ENCODE peak calls at places on chromosomes 13 and 19, in seven cellular contexts. L is pancreas, W is ascending aorta, B is MM.1S, P is heart left ventricle, V is left ventricle myocardium inferior, U is astrocyte. J is an unnamed sample. For H3K9me3, the result is how much of the 10 kb centered on the place peaks cover.

GRCh38 chr19:459724-460511 is 915 bp downstream of the SHC2 start:
- DNase-seq in L (peak), W (no peak), B (no peak), P (peak), V (peak), U (peak), J (peak)

GRCh38 chr19:57803594-57804325 is 11.0 kb downstream of the ZNF552 start:
- DNase-seq in L (no peak), W (no peak), B (no peak), P (no peak), V (no peak), U (peak), J (no peak)

GRCh38 chr13:114064516-114065140 is 67.8 kb downstream of the RASA3 start:
- DNase-seq in L (peak), W (no peak), B (peak), P (no peak), V (peak), U (no peak), J (no peak)

GRCh38 chr19:38661996-38662395 is 14.5 kb downstream of the ACTN4 start:
- DNase-seq in L (peak), W (no peak), B (no peak), P (no peak), V (no peak), U (no peak), J (peak)

GRCh38 chr13:77143325-77143907 is 116.5 kb upstream of the FBXL3 start:
- DNase-seq in L (no peak), W (no peak), B (no peak), P (no peak), V (no peak), U (no peak), J (no peak)

GRCh38 chr13:45615501-45616101 is at the start of gene ERICH6B:
- DNase-seq in L (no peak), W (no peak), B (no peak), P (no peak), V (peak), U (no peak), J (no peak)

GRCh38 chr13:30107536-30108136 is 199.7 kb downstream of the KATNAL1 start:
- DNase-seq in L (no peak), W (no peak), B (no peak), P (no peak), V (no peak), U (no peak), J (no peak)

GRCh38 chr19:1394252-1395193 is 6.8 kb downstream of the GAMT start:
- DNase-seq in L (peak), W (no peak), B (no peak), P (no peak), V (no peak), U (no peak), J (no peak)

GRCh38 chr13:72521965-72522661 is 205.3 kb downstream of the MZT1 start:
- DNase-seq in L (no peak), W (no peak), B (no peak), P (no peak), V (no peak), U (no peak), J (no peak)

DNA sequence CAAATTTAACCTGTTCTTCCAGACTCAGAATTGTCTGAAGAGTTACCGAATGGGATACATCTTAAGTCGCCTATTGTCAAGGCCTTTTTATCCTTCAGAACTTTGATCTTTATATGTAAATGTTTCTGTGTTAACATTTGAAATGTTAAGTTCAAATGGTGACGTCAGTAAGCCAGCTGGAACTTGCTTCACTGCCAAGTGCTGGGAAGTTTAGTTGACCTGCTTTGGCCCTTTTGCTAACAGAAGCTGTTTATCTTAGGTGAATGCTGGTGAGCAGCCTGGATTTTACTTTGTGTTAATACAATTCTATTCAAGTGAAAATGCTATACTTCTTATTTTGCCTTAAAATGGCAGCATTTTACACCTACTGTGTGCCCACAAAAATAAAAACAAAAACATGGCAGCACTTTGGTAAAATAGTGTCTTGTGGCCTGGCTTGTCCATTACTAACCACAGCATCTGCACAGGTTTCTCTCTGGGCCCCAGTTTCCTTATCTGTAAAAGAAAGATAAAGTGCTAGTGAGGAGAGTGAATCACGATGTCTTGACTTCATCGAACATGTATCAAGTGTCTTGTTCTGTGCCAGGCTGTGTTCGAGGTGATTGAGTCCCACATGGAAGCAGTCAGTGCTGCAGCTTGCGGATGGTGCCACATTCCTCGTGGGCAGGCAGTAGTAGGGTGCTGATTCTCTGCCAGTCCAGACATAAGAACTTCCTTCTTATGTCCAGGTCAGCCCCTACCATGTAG is 2.2 kb downstream of the NAXD start:
- DNase-seq in L (peak), W (no peak), B (no peak), P (no peak), V (no peak), U (peak), J (no peak)
- H3K27ac ChIP-seq in L (peak), W (peak), B (no peak), P (peak), V (peak), U (peak), J (peak)

DNA sequence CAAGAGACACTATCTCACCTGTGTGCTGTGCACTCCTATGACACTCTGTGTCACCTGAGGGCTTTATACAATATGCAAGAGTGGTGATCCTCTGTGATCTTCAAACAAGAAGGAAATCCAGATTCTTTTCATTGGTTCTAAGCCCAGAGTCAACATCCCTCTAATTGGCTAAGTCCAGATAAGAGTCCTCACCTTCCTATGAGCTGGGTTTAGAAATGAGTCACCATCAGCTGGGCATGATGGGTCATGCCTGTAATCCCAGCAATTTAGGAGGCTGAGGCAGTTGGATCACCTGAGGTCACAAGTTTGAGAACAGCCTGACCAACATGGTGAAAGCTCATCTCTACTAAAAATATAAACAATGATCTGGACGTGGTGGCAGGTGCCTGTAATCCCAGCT is 144.4 kb downstream of the ZNF675 start:
- DNase-seq in L (no peak), W (no peak), B (no peak), P (no peak), V (no peak), U (no peak), J (no peak)
- H3K9me3 ChIP-seq in L (under half), W (under half), B (under half), P (under half), V (under half), U (under half), J (under half)

GRCh38 chr19:56567274-56568120 is at the start of gene ZNF470:
- DNase-seq in L (peak), W (peak), B (peak), P (peak), V (peak), U (peak), J (peak)
- H3K27ac ChIP-seq in L (peak), W (peak), B (no peak), P (peak), V (peak), U (peak), J (peak)

DNA sequence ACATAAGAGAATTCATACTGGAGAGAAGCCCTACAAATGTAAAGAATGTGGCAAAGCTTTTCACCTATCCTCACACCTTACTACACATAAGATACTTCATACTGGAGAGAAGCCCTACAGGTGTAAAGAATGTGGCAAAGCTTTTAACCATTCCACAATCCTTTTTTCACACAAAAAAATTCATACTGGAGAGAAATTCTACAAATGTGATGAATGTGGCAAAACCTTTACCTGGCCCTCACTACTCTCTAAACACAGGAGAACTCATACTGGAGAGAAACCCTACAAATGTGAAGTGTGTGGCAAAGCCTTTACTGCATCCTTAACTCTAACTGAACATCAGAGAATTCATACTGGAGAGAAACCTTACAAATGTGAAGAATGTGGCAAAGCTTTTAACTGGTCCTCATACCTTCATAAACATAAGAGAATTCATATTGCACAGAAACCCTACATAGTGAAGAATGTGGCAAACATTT is 14.0 kb upstream of the ZNF506 start:
- DNase-seq in L (no peak), W (no peak), B (no peak), P (no peak), V (no peak), U (no peak), J (no peak)
- H3K9me3 ChIP-seq in L (under half), W (under half), B (under half), P (half or more), V (half or more), U (under half), J (under half)

DNA sequence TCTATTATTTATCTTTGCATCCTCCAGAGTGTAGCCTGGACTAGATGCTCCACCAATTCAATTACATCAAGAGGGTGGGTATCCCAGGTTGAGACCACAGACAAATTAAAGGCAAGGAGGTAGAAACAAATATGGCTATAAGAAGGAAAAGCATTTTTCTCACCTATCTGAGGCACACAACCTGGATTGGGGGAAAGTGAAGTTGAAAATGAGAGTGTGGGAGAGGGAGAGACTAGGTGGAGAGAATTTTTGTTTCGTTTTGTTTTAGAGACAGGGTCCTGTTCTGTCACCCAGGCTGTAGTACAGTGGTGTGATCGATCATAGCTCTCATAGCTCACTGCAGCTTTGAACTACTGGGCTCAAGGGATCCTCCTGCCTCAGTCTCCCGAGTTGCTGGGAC is 5.8 kb upstream of the PRODH2 start:
- DNase-seq in L (no peak), W (no peak), B (no peak), P (no peak), V (no peak), U (no peak), J (no peak)
- H3K27ac ChIP-seq in L (no peak), W (no peak), B (no peak), P (no peak), V (no peak), U (no peak), J (no peak)

DNA sequence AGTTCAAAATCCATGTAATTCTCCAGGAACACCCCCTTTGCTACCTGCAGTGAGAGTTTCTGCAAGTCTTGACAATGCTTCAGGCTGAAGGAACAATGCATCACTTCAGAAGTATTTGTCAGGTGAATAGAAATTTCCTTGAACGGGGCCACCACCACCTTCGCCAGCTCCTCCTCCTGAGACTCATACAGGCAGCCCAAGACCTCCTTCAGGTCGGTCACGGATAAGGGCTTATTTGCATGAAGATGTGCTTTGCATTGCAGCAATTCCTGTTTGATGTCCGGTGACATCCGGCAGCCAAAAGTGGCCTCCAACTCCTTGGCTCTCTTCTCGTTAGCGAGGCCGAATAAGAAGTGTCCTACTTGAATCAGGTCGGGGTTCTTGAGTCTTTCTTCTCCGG is 8.4 kb downstream of the NLRP7 start:
- DNase-seq in L (no peak), W (no peak), B (peak), P (no peak), V (no peak), U (no peak), J (no peak)
- H3K9me3 ChIP-seq in L (under half), W (under half), B (under half), P (under half), V (under half), U (under half), J (under half)

DNA sequence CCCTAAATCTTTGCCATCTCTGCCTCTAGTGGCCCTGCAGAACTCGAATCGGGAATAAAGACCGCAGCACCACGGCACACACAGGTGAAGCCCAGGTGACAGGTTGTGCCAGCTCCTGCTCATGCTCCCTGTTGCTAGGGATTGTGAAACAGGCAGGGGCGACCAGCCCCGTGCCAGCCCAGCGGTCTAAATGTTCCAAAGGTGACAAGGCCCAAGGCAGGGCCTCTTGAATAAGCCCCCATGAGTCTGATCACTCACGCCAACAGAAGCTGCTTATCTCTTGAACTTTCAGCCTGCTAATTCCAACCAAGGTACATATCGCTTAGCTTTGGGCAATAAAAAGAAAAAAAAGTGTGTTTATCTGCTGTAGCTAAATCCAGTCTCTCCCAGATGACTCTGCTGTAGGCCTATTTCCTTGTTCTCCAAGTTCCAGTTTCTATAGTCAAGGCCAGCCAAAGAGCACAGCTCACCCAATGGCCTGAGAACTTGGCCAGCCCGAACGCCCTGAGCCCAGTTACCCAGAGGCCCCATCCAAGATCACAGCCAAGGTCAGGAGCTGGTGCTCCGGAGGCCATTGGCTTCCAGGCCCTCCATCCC is 191.1 kb upstream of the GPR12 start:
- DNase-seq in L (peak), W (no peak), B (no peak), P (no peak), V (no peak), U (no peak), J (no peak)
- H3K27ac ChIP-seq in L (peak), W (no peak), B (no peak), P (no peak), V (no peak), U (no peak), J (no peak)

GRCh38 chr19:54850930-54851329 is 687 bp downstream of the KIR3DL2 start:
- DNase-seq in L (no peak), W (no peak), B (no peak), P (no peak), V (no peak), U (no peak), J (no peak)

DNA sequence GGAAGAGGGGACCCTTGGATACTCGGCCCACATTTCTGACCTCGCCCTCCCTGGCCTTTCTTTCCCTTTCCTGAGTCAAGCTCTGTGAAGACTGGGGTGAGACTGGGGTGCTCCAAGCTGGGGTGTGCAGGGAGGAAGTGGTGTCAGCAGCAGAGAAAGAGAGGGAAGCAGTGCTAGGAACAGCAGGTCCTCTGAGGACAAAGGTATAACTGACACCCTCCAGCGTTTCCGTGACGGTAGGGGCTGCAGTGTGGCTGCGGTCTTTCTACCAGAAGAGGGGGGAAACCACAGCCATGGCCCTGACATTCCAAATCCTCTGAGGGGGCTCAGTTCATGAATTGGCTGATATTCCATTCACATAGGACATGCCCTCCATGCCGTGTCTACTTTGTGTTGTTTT is 1.1 kb downstream of the KIR3DL2 start:
- DNase-seq in L (no peak), W (no peak), B (no peak), P (no peak), V (no peak), U (no peak), J (no peak)
- H3K9me3 ChIP-seq in L (under half), W (under half), B (under half), P (under half), V (under half), U (under half), J (under half)

GRCh38 chr19:4656102-4656501 is 14.0 kb downstream of the MYDGF start:
- DNase-seq in L (no peak), W (no peak), B (no peak), P (no peak), V (no peak), U (no peak), J (no peak)

GRCh38 chr19:4657262-4657661 is 12.9 kb downstream of the MYDGF start:
- DNase-seq in L (no peak), W (no peak), B (no peak), P (no peak), V (no peak), U (no peak), J (no peak)

GRCh38 chr19:4652075-4652474 is 12.8 kb downstream of the TNFAIP8L1 start:
- DNase-seq in L (no peak), W (no peak), B (no peak), P (no peak), V (no peak), U (no peak), J (no peak)

GRCh38 chr19:4653793-4654436 is 14.6 kb downstream of the TNFAIP8L1 start:
- DNase-seq in L (no peak), W (no peak), B (no peak), P (no peak), V (no peak), U (no peak), J (no peak)

GRCh38 chr19:4654437-4655361 is 15.4 kb downstream of the TNFAIP8L1 start:
- DNase-seq in L (no peak), W (no peak), B (no peak), P (no peak), V (no peak), U (no peak), J (no peak)
- H3K27ac ChIP-seq in L (no peak), W (no peak), B (no peak), P (no peak), V (peak), U (no peak), J (no peak)

GRCh38 chr19:8900421-8900820 is 68.2 kb downstream of the MBD3L1 start:
- DNase-seq in L (no peak), W (no peak), B (no peak), P (no peak), V (no peak), U (no peak), J (no peak)

GRCh38 chr19:8905342-8905741 is 73.2 kb downstream of the MBD3L1 start:
- DNase-seq in L (no peak), W (no peak), B (no peak), P (no peak), V (no peak), U (no peak), J (no peak)

GRCh38 chr19:8899356-8899755 is 67.2 kb downstream of the MBD3L1 start:
- DNase-seq in L (no peak), W (no peak), B (no peak), P (no peak), V (no peak), U (no peak), J (no peak)

GRCh38 chr19:8904597-8904996 is 72.4 kb downstream of the MBD3L1 start:
- DNase-seq in L (no peak), W (no peak), B (no peak), P (no peak), V (no peak), U (no peak), J (no peak)

DNA sequence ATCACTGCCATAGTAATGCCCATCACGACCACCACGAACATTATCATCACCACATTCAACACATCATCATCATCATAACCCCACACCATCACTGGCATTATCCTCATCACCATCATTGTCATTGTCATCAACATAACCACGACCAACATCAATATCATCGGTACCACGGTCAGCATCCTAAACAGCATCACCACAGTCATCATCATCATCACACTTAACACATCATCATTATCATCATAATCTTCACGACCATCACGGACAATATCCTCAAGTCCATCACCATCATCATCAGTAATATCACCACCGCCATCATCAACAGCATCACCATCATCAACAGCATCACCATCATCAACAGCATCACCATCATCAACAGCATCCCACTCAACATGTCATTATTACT is 70.3 kb downstream of the MBD3L1 start:
- DNase-seq in L (no peak), W (no peak), B (no peak), P (no peak), V (no peak), U (no peak), J (no peak)
- H3K9me3 ChIP-seq in L (under half), W (under half), B (under half), P (under half), V (under half), U (under half), J (under half)